ENCODE peak calls at places on chromosomes 1 and 21, in seven cellular contexts. One of them, this sample, is unnamed. For H3K27me3, the result is how much of the 10 kb centered on the place peaks cover.

GRCh38 chr1:83026745-83027144 is 972.2 kb downstream of the TTLL7 start:
- DNase-seq in sigmoid colon: no peak
- DNase-seq in thyroid gland: no peak
- DNase-seq in CD8-positive, alpha-beta memory T cell: no peak
- DNase-seq in testis: no peak
- DNase-seq in IMR-90: no peak
- DNase-seq in neural progenitor cell: no peak
- DNase-seq in this sample: no peak

GRCh38 chr1:109721046-109721445 is 9.0 kb downstream of the GSTM5 start:
- DNase-seq in sigmoid colon: no peak
- DNase-seq in thyroid gland: no peak
- DNase-seq in CD8-positive, alpha-beta memory T cell: no peak
- DNase-seq in testis: no peak
- DNase-seq in IMR-90: peak
- DNase-seq in neural progenitor cell: no peak
- DNase-seq in this sample: no peak

GRCh38 chr1:58618303-58618702 is 41.3 kb upstream of the TACSTD2 start:
- DNase-seq in sigmoid colon: peak
- DNase-seq in thyroid gland: peak
- DNase-seq in CD8-positive, alpha-beta memory T cell: no peak
- DNase-seq in testis: no peak
- DNase-seq in IMR-90: peak
- DNase-seq in neural progenitor cell: no peak
- DNase-seq in this sample: peak

GRCh38 chr1:183291802-183292515 is 105.9 kb downstream of the LAMC2 start:
- DNase-seq in sigmoid colon: no peak
- DNase-seq in thyroid gland: no peak
- DNase-seq in CD8-positive, alpha-beta memory T cell: no peak
- DNase-seq in testis: no peak
- DNase-seq in IMR-90: peak
- DNase-seq in neural progenitor cell: no peak
- DNase-seq in this sample: no peak

GRCh38 chr21:43718872-43719747 is at the start of gene PDXK:
- DNase-seq in sigmoid colon: peak
- DNase-seq in thyroid gland: peak
- DNase-seq in CD8-positive, alpha-beta memory T cell: peak
- DNase-seq in testis: peak
- DNase-seq in IMR-90: peak
- DNase-seq in neural progenitor cell: peak
- DNase-seq in this sample: peak

GRCh38 chr1:234362558-234362957 is 10.7 kb upstream of the COA6 start:
- DNase-seq in sigmoid colon: no peak
- DNase-seq in thyroid gland: no peak
- DNase-seq in CD8-positive, alpha-beta memory T cell: no peak
- DNase-seq in testis: no peak
- DNase-seq in IMR-90: no peak
- DNase-seq in neural progenitor cell: no peak
- DNase-seq in this sample: no peak

GRCh38 chr1:91712981-91713841 is 172.7 kb downstream of the TGFBR3 start:
- DNase-seq in sigmoid colon: peak
- DNase-seq in thyroid gland: no peak
- DNase-seq in CD8-positive, alpha-beta memory T cell: no peak
- DNase-seq in testis: peak
- DNase-seq in IMR-90: peak
- DNase-seq in neural progenitor cell: no peak
- DNase-seq in this sample: peak

GRCh38 chr1:236465231-236465958 is 58.4 kb upstream of the LGALS8 start:
- DNase-seq in sigmoid colon: no peak
- DNase-seq in thyroid gland: no peak
- DNase-seq in CD8-positive, alpha-beta memory T cell: no peak
- DNase-seq in testis: no peak
- DNase-seq in IMR-90: no peak
- DNase-seq in neural progenitor cell: no peak
- DNase-seq in this sample: no peak

GRCh38 chr1:226506921-226507320 is 41.6 kb upstream of the STUM start:
- DNase-seq in sigmoid colon: no peak
- DNase-seq in thyroid gland: no peak
- DNase-seq in CD8-positive, alpha-beta memory T cell: no peak
- DNase-seq in testis: no peak
- DNase-seq in IMR-90: no peak
- DNase-seq in neural progenitor cell: no peak
- DNase-seq in this sample: no peak

GRCh38 chr1:193712356-193712755 is 525.9 kb upstream of the B3GALT2 start:
- DNase-seq in sigmoid colon: no peak
- DNase-seq in thyroid gland: no peak
- DNase-seq in CD8-positive, alpha-beta memory T cell: no peak
- DNase-seq in testis: no peak
- DNase-seq in IMR-90: no peak
- DNase-seq in neural progenitor cell: no peak
- DNase-seq in this sample: no peak

GRCh38 chr1:23597635-23598388 is 38.5 kb upstream of the ID3 start:
- DNase-seq in sigmoid colon: no peak
- DNase-seq in thyroid gland: no peak
- DNase-seq in CD8-positive, alpha-beta memory T cell: no peak
- DNase-seq in testis: no peak
- DNase-seq in IMR-90: no peak
- DNase-seq in neural progenitor cell: peak
- DNase-seq in this sample: no peak

GRCh38 chr1:150272379-150272840 is at the start of gene C1orf54:
- DNase-seq in sigmoid colon: peak
- DNase-seq in thyroid gland: no peak
- DNase-seq in CD8-positive, alpha-beta memory T cell: no peak
- DNase-seq in testis: peak
- DNase-seq in IMR-90: peak
- DNase-seq in neural progenitor cell: peak
- DNase-seq in this sample: peak

GRCh38 chr1:65764052-65764451 is 28.6 kb upstream of the PDE4B start:
- DNase-seq in sigmoid colon: no peak
- DNase-seq in thyroid gland: no peak
- DNase-seq in CD8-positive, alpha-beta memory T cell: no peak
- DNase-seq in testis: no peak
- DNase-seq in IMR-90: no peak
- DNase-seq in neural progenitor cell: no peak
- DNase-seq in this sample: no peak

GRCh38 chr1:26014179-26014578 is 7.4 kb upstream of the EXTL1 start:
- DNase-seq in sigmoid colon: no peak
- DNase-seq in thyroid gland: no peak
- DNase-seq in CD8-positive, alpha-beta memory T cell: no peak
- DNase-seq in testis: no peak
- DNase-seq in IMR-90: no peak
- DNase-seq in neural progenitor cell: no peak
- DNase-seq in this sample: no peak

GRCh38 chr1:89754518-89754917 is 66.3 kb upstream of the LRRC8D start:
- DNase-seq in sigmoid colon: no peak
- DNase-seq in thyroid gland: no peak
- DNase-seq in CD8-positive, alpha-beta memory T cell: no peak
- DNase-seq in testis: no peak
- DNase-seq in IMR-90: peak
- DNase-seq in neural progenitor cell: no peak
- DNase-seq in this sample: no peak

GRCh38 chr21:45018131-45019075 is 56.0 kb upstream of the ADARB1 start:
- DNase-seq in sigmoid colon: peak
- DNase-seq in thyroid gland: no peak
- DNase-seq in CD8-positive, alpha-beta memory T cell: no peak
- DNase-seq in testis: no peak
- DNase-seq in IMR-90: no peak
- DNase-seq in neural progenitor cell: peak
- DNase-seq in this sample: peak
- H3K27me3 ChIP-seq in sigmoid colon: under half
- H3K27me3 ChIP-seq in thyroid gland: under half
- H3K27me3 ChIP-seq in CD8-positive, alpha-beta memory T cell: under half
- H3K27me3 ChIP-seq in testis: under half
- H3K27me3 ChIP-seq in IMR-90: under half
- H3K27me3 ChIP-seq in neural progenitor cell: half or more
- H3K27me3 ChIP-seq in this sample: half or more

GRCh38 chr1:60908159-60908558 is 174.2 kb upstream of the NFIA start:
- DNase-seq in sigmoid colon: no peak
- DNase-seq in thyroid gland: no peak
- DNase-seq in CD8-positive, alpha-beta memory T cell: no peak
- DNase-seq in testis: no peak
- DNase-seq in IMR-90: no peak
- DNase-seq in neural progenitor cell: no peak
- DNase-seq in this sample: no peak
- H3K27me3 ChIP-seq in sigmoid colon: under half
- H3K27me3 ChIP-seq in thyroid gland: under half
- H3K27me3 ChIP-seq in CD8-positive, alpha-beta memory T cell: under half
- H3K27me3 ChIP-seq in testis: under half
- H3K27me3 ChIP-seq in IMR-90: under half
- H3K27me3 ChIP-seq in neural progenitor cell: under half
- H3K27me3 ChIP-seq in this sample: under half

DNA sequence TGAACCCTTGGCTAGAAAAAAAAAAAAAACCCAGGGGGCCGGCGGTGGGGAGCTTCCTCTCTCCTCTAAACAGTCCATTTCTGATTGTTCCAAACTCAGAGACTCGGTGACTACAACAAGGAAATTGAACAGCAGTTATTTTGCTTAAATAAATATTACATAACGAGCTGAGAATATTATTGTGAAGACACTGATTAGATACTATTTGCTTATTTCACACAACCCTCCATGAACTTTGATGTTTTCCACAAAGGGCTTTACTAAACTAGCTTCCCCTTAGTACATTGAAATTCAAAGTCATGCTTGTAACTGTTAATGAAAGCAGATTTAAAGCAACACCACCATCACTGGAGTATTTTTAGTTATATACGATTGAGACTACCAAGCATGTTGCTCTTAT is at the start of gene CFHR5:
- DNase-seq in sigmoid colon: no peak
- DNase-seq in thyroid gland: no peak
- DNase-seq in CD8-positive, alpha-beta memory T cell: no peak
- DNase-seq in testis: no peak
- DNase-seq in IMR-90: no peak
- DNase-seq in neural progenitor cell: no peak
- DNase-seq in this sample: no peak
- H3K27me3 ChIP-seq in sigmoid colon: under half
- H3K27me3 ChIP-seq in thyroid gland: under half
- H3K27me3 ChIP-seq in CD8-positive, alpha-beta memory T cell: under half
- H3K27me3 ChIP-seq in testis: under half
- H3K27me3 ChIP-seq in IMR-90: under half
- H3K27me3 ChIP-seq in neural progenitor cell: under half
- H3K27me3 ChIP-seq in this sample: under half

DNA sequence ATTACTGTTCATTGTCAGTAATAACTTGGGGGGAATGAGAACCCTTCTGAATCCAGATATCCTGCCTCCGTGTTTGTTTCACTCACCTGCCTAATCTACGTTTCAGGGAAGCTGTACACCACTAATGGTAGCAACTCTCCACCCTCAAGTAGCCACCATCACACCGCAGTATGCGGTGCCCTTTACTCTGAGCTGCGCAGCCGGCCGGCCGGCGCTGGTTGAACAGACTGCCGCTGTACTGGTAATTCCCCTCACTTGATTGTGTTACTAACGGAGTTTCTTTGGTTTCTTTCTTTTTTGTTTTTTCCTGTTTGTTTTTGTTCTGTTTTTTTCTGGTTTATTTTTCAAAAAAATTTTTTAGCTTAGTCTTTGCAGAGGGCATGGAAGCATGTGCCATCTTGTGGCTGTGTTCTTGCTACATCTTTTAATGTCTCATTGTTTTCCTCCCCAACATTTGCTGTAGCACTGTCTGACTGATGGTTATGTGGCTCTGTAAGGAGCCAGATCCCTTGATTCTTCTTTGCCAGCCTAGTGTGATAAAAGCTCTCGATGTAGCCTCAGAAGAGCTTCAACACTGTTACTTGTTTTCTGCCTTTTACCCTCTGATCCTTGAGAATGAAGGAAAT is 15.9 kb upstream of the OLFML3 start:
- DNase-seq in sigmoid colon: no peak
- DNase-seq in thyroid gland: no peak
- DNase-seq in CD8-positive, alpha-beta memory T cell: peak
- DNase-seq in testis: no peak
- DNase-seq in IMR-90: peak
- DNase-seq in neural progenitor cell: no peak
- DNase-seq in this sample: no peak
- H3K27me3 ChIP-seq in sigmoid colon: under half
- H3K27me3 ChIP-seq in thyroid gland: under half
- H3K27me3 ChIP-seq in CD8-positive, alpha-beta memory T cell: under half
- H3K27me3 ChIP-seq in testis: under half
- H3K27me3 ChIP-seq in IMR-90: under half
- H3K27me3 ChIP-seq in neural progenitor cell: under half
- H3K27me3 ChIP-seq in this sample: under half

DNA sequence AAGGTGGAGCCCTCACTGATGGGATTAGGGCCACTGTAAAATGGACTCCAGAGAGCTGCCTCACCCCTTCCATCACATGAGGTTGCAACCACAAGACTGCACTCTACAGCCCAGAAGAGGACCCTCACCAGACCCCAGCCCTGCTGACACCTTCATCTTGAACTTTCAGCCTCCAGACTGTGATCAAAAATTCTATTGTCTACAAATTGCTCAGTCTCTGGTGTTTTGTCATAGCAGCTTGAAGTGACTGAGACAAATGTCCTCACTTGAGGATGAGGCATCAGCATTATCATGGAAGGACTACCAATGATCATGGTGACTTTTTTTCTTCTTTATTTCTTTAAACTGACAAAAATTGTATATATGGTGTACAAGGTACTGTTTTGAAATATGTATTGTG is 26.7 kb upstream of the TRIM17 start:
- DNase-seq in sigmoid colon: no peak
- DNase-seq in thyroid gland: no peak
- DNase-seq in CD8-positive, alpha-beta memory T cell: no peak
- DNase-seq in testis: no peak
- DNase-seq in IMR-90: no peak
- DNase-seq in neural progenitor cell: no peak
- DNase-seq in this sample: no peak
- H3K27me3 ChIP-seq in sigmoid colon: half or more
- H3K27me3 ChIP-seq in thyroid gland: under half
- H3K27me3 ChIP-seq in CD8-positive, alpha-beta memory T cell: under half
- H3K27me3 ChIP-seq in testis: under half
- H3K27me3 ChIP-seq in IMR-90: half or more
- H3K27me3 ChIP-seq in neural progenitor cell: half or more
- H3K27me3 ChIP-seq in this sample: half or more

GRCh38 chr1:116230712-116231111 is 119.5 kb downstream of the MAB21L3 start:
- DNase-seq in sigmoid colon: no peak
- DNase-seq in thyroid gland: no peak
- DNase-seq in CD8-positive, alpha-beta memory T cell: no peak
- DNase-seq in testis: no peak
- DNase-seq in IMR-90: no peak
- DNase-seq in neural progenitor cell: no peak
- DNase-seq in this sample: no peak

GRCh38 chr1:116224561-116224960 is 113.4 kb downstream of the MAB21L3 start:
- DNase-seq in sigmoid colon: no peak
- DNase-seq in thyroid gland: no peak
- DNase-seq in CD8-positive, alpha-beta memory T cell: no peak
- DNase-seq in testis: no peak
- DNase-seq in IMR-90: no peak
- DNase-seq in neural progenitor cell: no peak
- DNase-seq in this sample: no peak

GRCh38 chr1:116224111-116224510 is 112.9 kb downstream of the MAB21L3 start:
- DNase-seq in sigmoid colon: no peak
- DNase-seq in thyroid gland: no peak
- DNase-seq in CD8-positive, alpha-beta memory T cell: no peak
- DNase-seq in testis: no peak
- DNase-seq in IMR-90: no peak
- DNase-seq in neural progenitor cell: no peak
- DNase-seq in this sample: no peak

GRCh38 chr1:116228501-116228900 is 117.3 kb downstream of the MAB21L3 start:
- DNase-seq in sigmoid colon: no peak
- DNase-seq in thyroid gland: no peak
- DNase-seq in CD8-positive, alpha-beta memory T cell: no peak
- DNase-seq in testis: no peak
- DNase-seq in IMR-90: no peak
- DNase-seq in neural progenitor cell: no peak
- DNase-seq in this sample: no peak

GRCh38 chr1:116226017-116226416 is 114.8 kb downstream of the MAB21L3 start:
- DNase-seq in sigmoid colon: no peak
- DNase-seq in thyroid gland: no peak
- DNase-seq in CD8-positive, alpha-beta memory T cell: no peak
- DNase-seq in testis: no peak
- DNase-seq in IMR-90: no peak
- DNase-seq in neural progenitor cell: no peak
- DNase-seq in this sample: no peak
- H3K27me3 ChIP-seq in sigmoid colon: under half
- H3K27me3 ChIP-seq in thyroid gland: under half
- H3K27me3 ChIP-seq in CD8-positive, alpha-beta memory T cell: under half
- H3K27me3 ChIP-seq in testis: under half
- H3K27me3 ChIP-seq in IMR-90: under half
- H3K27me3 ChIP-seq in neural progenitor cell: under half
- H3K27me3 ChIP-seq in this sample: under half